ENCODE peak calls at places on chromosomes 5 and 9, in ten cellular contexts. C is PC-3; O is left ventricle myocardium inferior; R is OCI-LY7; P is CD4-positive, alpha-beta memory T cell; S is lower lobe of right lung; E is tibial artery; W is fibroblast of lung; I is osteoblast; A is pancreas. U is an unnamed sample. For H3K9me3, the result is how much of the 10 kb centered on the place peaks cover.

GRCh38 chr5:128551476-128551875 is 13.4 kb upstream of the FBN2 start:
- DNase-seq in S (no peak), W (peak), P (no peak), A (no peak), O (no peak), R (no peak), E (no peak), C (no peak), I (no peak), U (no peak)

GRCh38 chr9:37984672-37985611 is 81.0 kb upstream of the SLC25A51 start:
- DNase-seq in C (peak), E (no peak), S (no peak), I (peak), P (no peak), R (no peak), A (no peak), O (peak), W (peak), U (no peak)

GRCh38 chr5:23507278-23507685 is at the start of gene PRDM9:
- DNase-seq in S (peak), R (no peak), P (no peak), W (peak), A (peak), I (no peak), O (peak), C (peak), E (no peak), U (no peak)

GRCh38 chr9:111922324-111923013 is 25.9 kb downstream of the UGCG start:
- DNase-seq in R (no peak), C (no peak), A (no peak), E (no peak), I (no peak), S (no peak), W (no peak), P (no peak), O (no peak), U (no peak)

GRCh38 chr5:125032286-125032685 is 285.8 kb upstream of the ZNF608 start:
- DNase-seq in C (peak), P (no peak), A (no peak), I (no peak), S (no peak), W (no peak), O (no peak), E (no peak), R (no peak), U (no peak)

GRCh38 chr9:35079041-35079425 is 709 bp downstream of the FANCG start:
- DNase-seq in A (no peak), I (no peak), O (no peak), C (no peak), P (no peak), S (no peak), E (peak), R (peak), W (no peak), U (no peak)

GRCh38 chr5:113270081-113270480 is 164.7 kb downstream of the TSSK1B start:
- DNase-seq in W (no peak), E (no peak), S (no peak), A (no peak), P (no peak), R (no peak), C (no peak), I (no peak), O (no peak), U (no peak)

GRCh38 chr5:17381926-17382325 is 116.1 kb upstream of the TAF11L2 start:
- DNase-seq in C (no peak), O (peak), P (no peak), E (peak), W (no peak), I (no peak), S (peak), R (peak), A (no peak), U (no peak)

GRCh38 chr5:177089825-177090641 is 3.3 kb downstream of the FGFR4 start:
- DNase-seq in P (no peak), I (peak), O (no peak), C (no peak), W (no peak), E (no peak), S (no peak), R (no peak), A (no peak), U (no peak)

GRCh38 chr9:127519301-127520166 is 68.2 kb downstream of the LRSAM1 start:
- DNase-seq in R (no peak), I (peak), P (no peak), O (no peak), S (no peak), W (peak), E (peak), C (peak), A (no peak), U (no peak)

GRCh38 chr5:142387022-142387682 is 62.3 kb upstream of the SPRY4 start:
- DNase-seq in O (no peak), W (no peak), I (no peak), C (no peak), E (no peak), S (peak), A (no peak), P (no peak), R (no peak), U (no peak)

GRCh38 chr5:79578876-79579275 is 33.4 kb upstream of the TENT2 start:
- DNase-seq in S (no peak), O (no peak), P (no peak), R (no peak), C (peak), E (no peak), I (no peak), W (no peak), A (no peak), U (no peak)

GRCh38 chr5:57448751-57449150 is 33.9 kb downstream of the ACTBL2 start:
- DNase-seq in I (no peak), R (no peak), C (no peak), S (no peak), W (no peak), A (no peak), P (no peak), E (no peak), O (no peak), U (no peak)

GRCh38 chr5:59769041-59769360 is 124.5 kb downstream of the PDE4D start:
- DNase-seq in E (no peak), R (no peak), P (no peak), W (no peak), O (no peak), S (no peak), C (no peak), A (no peak), I (no peak), U (no peak)

GRCh38 chr9:100099722-100100042 is 639 bp downstream of the INVS start:
- DNase-seq in P (no peak), R (no peak), S (peak), W (no peak), E (no peak), A (peak), O (no peak), C (no peak), I (no peak), U (no peak)

GRCh38 chr5:97838214-97838613 is 655.2 kb upstream of the RIOK2 start:
- DNase-seq in S (no peak), C (peak), O (no peak), I (peak), W (peak), A (no peak), P (no peak), R (no peak), E (no peak), U (no peak)

GRCh38 chr5:34891981-34892380 is 23.3 kb downstream of the RAD1 start:
- DNase-seq in R (no peak), S (no peak), E (no peak), O (no peak), A (no peak), I (peak), W (peak), C (no peak), P (no peak), U (no peak)

GRCh38 chr9:117116084-117116483 is 298.8 kb downstream of the ASTN2 start:
- DNase-seq in C (no peak), W (peak), O (no peak), P (no peak), S (no peak), R (no peak), E (no peak), I (no peak), A (no peak), U (no peak)

GRCh38 chr9:100186356-100186755 is 87.3 kb downstream of the INVS start:
- DNase-seq in W (no peak), A (no peak), S (no peak), P (no peak), R (no peak), O (no peak), E (no peak), I (no peak), C (no peak), U (no peak)

GRCh38 chr9:127707766-127708165 is 978 bp downstream of the CFAP157 start:
- DNase-seq in A (no peak), E (no peak), R (peak), I (peak), O (no peak), S (no peak), P (peak), C (peak), W (no peak), U (peak)

GRCh38 chr9:130186839-130187522 is 14.8 kb downstream of the NCS1 start:
- DNase-seq in E (peak), O (no peak), S (peak), I (peak), C (peak), W (peak), R (no peak), P (no peak), A (peak), U (no peak)

GRCh38 chr9:78354324-78354973 is 57.5 kb downstream of the PSAT1 start:
- DNase-seq in C (peak), I (no peak), W (no peak), A (no peak), P (no peak), S (no peak), R (no peak), O (no peak), E (no peak), U (no peak)

GRCh38 chr5:163489055-163489744 is 16.2 kb upstream of the MAT2B start:
- DNase-seq in S (no peak), W (no peak), I (no peak), C (peak), P (no peak), R (no peak), O (no peak), A (no peak), E (no peak), U (no peak)

GRCh38 chr9:90290716-90291485 is 351.7 kb downstream of the DIRAS2 start:
- DNase-seq in A (no peak), O (no peak), R (no peak), W (peak), I (no peak), S (no peak), E (no peak), C (no peak), P (no peak), U (no peak)

GRCh38 chr5:159833846-159834245 is 82.4 kb upstream of the ADRA1B start:
- DNase-seq in S (no peak), E (no peak), I (no peak), R (no peak), W (no peak), O (no peak), C (no peak), P (no peak), A (no peak), U (no peak)

GRCh38 chr5:40834391-40834848 is 602 bp downstream of the RPL37 start:
- DNase-seq in E (no peak), I (no peak), R (peak), S (no peak), C (no peak), W (peak), P (peak), A (no peak), O (no peak), U (no peak)

GRCh38 chr5:147303976-147304375 is 69.2 kb downstream of the STK32A start:
- DNase-seq in C (peak), P (no peak), R (no peak), I (no peak), E (no peak), O (no peak), W (peak), S (no peak), A (no peak), U (no peak)

GRCh38 chr5:84430863-84431663 is 46.4 kb upstream of the EDIL3 start:
- DNase-seq in E (no peak), R (no peak), P (no peak), I (no peak), A (no peak), O (no peak), C (no peak), S (no peak), W (no peak), U (no peak)

GRCh38 chr5:170552486-170553122 is 48.8 kb downstream of the KCNIP1 start:
- DNase-seq in E (peak), R (no peak), A (peak), I (peak), S (no peak), C (no peak), O (peak), P (no peak), W (peak), U (no peak)

GRCh38 chr9:108562176-108562575 is 293.6 kb downstream of the ACTL7B start:
- DNase-seq in C (peak), E (no peak), I (no peak), A (no peak), W (no peak), R (no peak), S (no peak), P (no peak), O (no peak), U (no peak)

GRCh38 chr5:132635873-132636272 is 22.1 kb upstream of the IL13 start:
- DNase-seq in C (no peak), W (no peak), E (no peak), I (no peak), A (no peak), O (no peak), S (no peak), R (no peak), P (no peak), U (no peak)

GRCh38 chr9:16784002-16784401 is 86.5 kb downstream of the BNC2 start:
- DNase-seq in I (no peak), P (no peak), C (no peak), A (no peak), R (no peak), S (no peak), W (no peak), E (no peak), O (no peak), U (no peak)

GRCh38 chr9:78601957-78602565 is 305.1 kb downstream of the PSAT1 start:
- DNase-seq in R (peak), O (no peak), E (no peak), A (no peak), S (no peak), I (no peak), W (peak), C (peak), P (no peak), U (no peak)

GRCh38 chr5:3606121-3606831 is 10.6 kb downstream of the IRX1 start:
- DNase-seq in C (no peak), E (no peak), O (no peak), W (no peak), A (no peak), S (no peak), R (no peak), I (no peak), P (no peak), U (no peak)
- H3K9me3 ChIP-seq in C (under half), E (under half), O (under half), W (under half), A (under half), S (under half), R (under half), I (under half), P (under half), U (under half)

GRCh38 chr5:35919191-35919590 is 19.2 kb downstream of the CAPSL start:
- DNase-seq in I (peak), P (no peak), O (no peak), R (no peak), W (peak), S (no peak), A (no peak), E (no peak), C (peak), U (no peak)
- H3K9me3 ChIP-seq in I (under half), P (under half), O (under half), R (under half), W (under half), S (under half), A (under half), E (under half), C (under half), U (under half)

GRCh38 chr9:132698989-132699388 is 28.7 kb downstream of the GTF3C4 start:
- DNase-seq in A (peak), S (no peak), P (no peak), W (no peak), I (no peak), C (no peak), O (no peak), R (no peak), E (no peak), U (no peak)
- H3K9me3 ChIP-seq in A (under half), S (under half), P (under half), W (under half), I (under half), C (under half), O (under half), R (under half), E (under half), U (under half)

GRCh38 chr5:12902611-12903010 is 998.4 kb upstream of the CTNND2 start:
- DNase-seq in R (no peak), C (no peak), P (no peak), I (no peak), E (no peak), W (no peak), A (no peak), S (no peak), O (no peak), U (no peak)
- H3K9me3 ChIP-seq in R (under half), C (under half), P (under half), I (under half), E (under half), W (under half), A (under half), S (under half), O (under half), U (under half)

GRCh38 chr9:120779227-120779626 is 14.0 kb downstream of the FBXW2 start:
- DNase-seq in C (no peak), A (no peak), S (no peak), P (no peak), W (no peak), E (no peak), R (no peak), I (no peak), O (no peak), U (no peak)
- H3K9me3 ChIP-seq in C (under half), A (under half), S (under half), P (under half), W (under half), E (under half), R (under half), I (under half), O (under half), U (under half)

GRCh38 chr9:135136481-135136880 is 49.0 kb downstream of the OLFM1 start:
- DNase-seq in R (no peak), E (no peak), C (no peak), I (peak), S (no peak), W (no peak), A (no peak), O (no peak), P (no peak), U (no peak)
- H3K9me3 ChIP-seq in R (under half), E (under half), C (under half), I (under half), S (under half), W (under half), A (under half), O (under half), P (under half), U (under half)

U was measured in T-helper 17 cell.